ENCODE peak calls at places on chromosomes 12 and 14, in nine cellular contexts. L, C, N, B, J, X, A, U and G are unnamed samples. For H3K27me3, the result is how much of the 10 kb centered on the place peaks cover.

GRCh38 chr12:122793685-122794106 is 19.3 kb downstream of the CCDC62 start:
- DNase-seq in B (peak), U (no peak), N (no peak), L (peak), X (peak), C (peak), A (peak), J (no peak), G (peak)

GRCh38 chr12:1501695-1502440 is 92.5 kb downstream of the FBXL14 start:
- DNase-seq in J (no peak), C (no peak), U (no peak), L (no peak), B (no peak), X (no peak), A (no peak), N (no peak), G (no peak)

GRCh38 chr14:50403433-50403832 is 6.8 kb upstream of the CDKL1 start:
- DNase-seq in U (no peak), N (no peak), C (no peak), B (peak), L (no peak), A (no peak), J (no peak), X (no peak), G (no peak)

GRCh38 chr14:30603402-30603801 is 18.7 kb upstream of the SCFD1 start:
- DNase-seq in X (no peak), J (no peak), C (no peak), B (no peak), N (no peak), L (no peak), A (no peak), U (no peak), G (no peak)

GRCh38 chr14:54669759-54670630 is 103.1 kb downstream of the SAMD4A start:
- DNase-seq in J (no peak), C (peak), A (peak), L (no peak), N (no peak), B (peak), X (no peak), U (no peak), G (peak)

GRCh38 chr12:28742791-28743190 is 406.3 kb upstream of the FAR2 start:
- DNase-seq in B (peak), C (no peak), U (no peak), L (no peak), X (no peak), J (no peak), N (no peak), A (peak), G (no peak)

GRCh38 chr12:56753566-56753965 is 1.4 kb upstream of the PRIM1 start:
- DNase-seq in C (no peak), U (no peak), J (no peak), X (no peak), A (no peak), B (no peak), L (no peak), N (no peak), G (no peak)

GRCh38 chr12:81572411-81572810 is 186.7 kb downstream of the PPFIA2 start:
- DNase-seq in C (no peak), L (no peak), B (no peak), U (no peak), X (no peak), N (no peak), J (no peak), A (no peak), G (no peak)

GRCh38 chr14:75725481-75725880 is 64.4 kb downstream of the TTLL5 start:
- DNase-seq in U (no peak), J (no peak), X (no peak), C (no peak), A (peak), N (peak), L (no peak), B (no peak), G (no peak)

GRCh38 chr12:65634061-65634460 is 190.2 kb upstream of the HMGA2 start:
- DNase-seq in X (no peak), J (no peak), A (no peak), N (no peak), L (no peak), U (no peak), C (no peak), B (no peak), G (no peak)

GRCh38 chr14:20808084-20808483 is 5.4 kb upstream of the RNASE1 start:
- DNase-seq in B (no peak), X (no peak), U (no peak), L (no peak), N (no peak), C (no peak), J (no peak), A (no peak), G (no peak)

GRCh38 chr12:852864-853263 is 96.6 kb downstream of the RAD52 start:
- DNase-seq in X (no peak), U (no peak), J (no peak), N (no peak), L (no peak), B (no peak), C (no peak), A (no peak), G (no peak)

GRCh38 chr12:31922341-31923062 is 36.7 kb upstream of the RESF1 start:
- DNase-seq in J (no peak), X (no peak), U (no peak), B (no peak), A (peak), L (no peak), N (no peak), C (no peak), G (peak)

GRCh38 chr14:34615507-34615906 is 14.4 kb downstream of the SNX6 start:
- DNase-seq in X (no peak), C (no peak), N (no peak), U (no peak), A (no peak), B (no peak), L (no peak), J (peak), G (no peak)

GRCh38 chr12:93061414-93062099 is 132.5 kb upstream of the EEA1 start:
- DNase-seq in L (no peak), J (no peak), U (no peak), X (no peak), B (no peak), A (no peak), N (no peak), C (no peak), G (no peak)

GRCh38 chr14:23575086-23575485 is 3.5 kb downstream of the JPH4 start:
- DNase-seq in C (no peak), L (no peak), U (no peak), J (no peak), N (no peak), A (no peak), X (no peak), B (no peak), G (no peak)

DNA sequence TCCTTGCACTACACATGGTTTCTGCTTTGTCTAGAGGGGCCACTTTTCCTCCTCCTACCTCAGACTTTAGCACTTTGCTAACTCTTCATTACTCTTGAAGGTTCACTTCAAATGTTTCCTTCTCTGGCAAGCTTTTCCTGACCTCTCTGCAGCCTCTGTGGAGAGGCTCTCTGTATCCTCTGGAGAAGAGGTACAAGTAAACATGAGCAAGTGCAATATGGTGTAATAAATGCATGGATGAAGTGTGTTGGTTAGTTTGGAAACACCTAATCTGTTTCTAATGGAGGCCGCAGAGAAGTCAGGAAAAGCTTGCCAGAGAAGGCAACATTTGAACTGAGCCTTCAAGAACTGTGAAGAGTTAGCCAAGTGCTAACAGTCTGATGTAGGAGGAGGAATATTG is 329.3 kb downstream of the GRIN2B start:
- DNase-seq in N (no peak), A (no peak), L (no peak), B (no peak), X (no peak), U (peak), J (no peak), C (no peak), G (no peak)
- H3K27me3 ChIP-seq in N (under half), A (under half), L (under half), B (under half), X (under half), U (under half), J (under half), C (under half), G (under half)

DNA sequence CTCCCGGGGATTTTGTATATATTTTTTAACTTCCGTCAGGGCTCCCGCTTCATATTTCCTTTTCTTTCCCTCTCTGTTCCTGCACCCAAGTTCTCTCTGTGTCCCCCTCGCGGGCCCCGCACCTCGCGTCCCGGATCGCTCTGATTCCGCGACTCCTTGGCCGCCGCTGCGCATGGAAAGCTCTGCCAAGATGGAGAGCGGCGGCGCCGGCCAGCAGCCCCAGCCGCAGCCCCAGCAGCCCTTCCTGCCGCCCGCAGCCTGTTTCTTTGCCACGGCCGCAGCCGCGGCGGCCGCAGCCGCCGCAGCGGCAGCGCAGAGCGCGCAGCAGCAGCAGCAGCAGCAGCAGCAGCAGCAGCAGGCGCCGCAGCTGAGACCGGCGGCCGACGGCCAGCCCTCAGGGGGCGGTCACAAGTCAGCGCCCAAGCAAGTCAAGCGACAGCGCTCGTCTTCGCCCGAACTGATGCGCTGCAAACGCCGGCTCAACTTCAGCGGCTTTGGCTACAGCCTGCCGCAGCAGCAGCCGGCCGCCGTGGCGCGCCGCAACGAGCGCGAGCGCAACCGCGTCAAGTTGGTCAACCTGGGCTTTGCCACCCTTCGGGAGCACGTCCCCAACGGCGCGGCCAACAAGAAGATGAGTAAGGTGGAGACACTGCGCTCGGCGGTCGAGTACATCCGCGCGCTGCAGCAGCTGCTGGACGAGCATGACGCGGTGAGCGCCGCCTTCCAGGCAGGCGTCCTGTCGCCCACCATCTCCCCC is 777 bp downstream of the ASCL1 start:
- DNase-seq in B (peak), C (peak), A (peak), N (no peak), J (no peak), X (no peak), L (no peak), U (no peak), G (peak)
- H3K27me3 ChIP-seq in B (half or more), C (under half), A (under half), N (under half), J (half or more), X (under half), L (under half), U (under half), G (half or more)

GRCh38 chr12:54016051-54016450 is 7.3 kb downstream of the HOXC8 start:
- DNase-seq in U (no peak), N (no peak), X (no peak), L (no peak), J (no peak), A (no peak), C (no peak), B (no peak), G (no peak)
- H3K27me3 ChIP-seq in U (under half), N (under half), X (under half), L (half or more), J (half or more), A (under half), C (under half), B (under half), G (half or more)

GRCh38 chr14:36515896-36516718 is 3.9 kb downstream of the NKX2-1 start:
- DNase-seq in A (peak), J (no peak), L (no peak), U (no peak), C (no peak), B (no peak), X (no peak), N (no peak), G (no peak)

GRCh38 chr14:36513012-36513420 is 7.0 kb downstream of the NKX2-1 start:
- DNase-seq in N (no peak), X (no peak), J (no peak), C (no peak), L (no peak), U (no peak), B (no peak), A (no peak), G (no peak)

GRCh38 chr14:36513451-36514277 is 6.4 kb downstream of the NKX2-1 start:
- DNase-seq in X (no peak), A (no peak), L (no peak), N (no peak), B (no peak), C (no peak), J (peak), U (peak), G (no peak)

GRCh38 chr14:36515105-36515593 is 4.9 kb downstream of the NKX2-1 start:
- DNase-seq in B (no peak), C (no peak), N (no peak), X (no peak), A (no peak), J (no peak), U (no peak), L (no peak), G (no peak)

GRCh38 chr14:36514278-36515104 is 5.5 kb downstream of the NKX2-1 start:
- DNase-seq in U (peak), B (no peak), L (no peak), C (no peak), J (peak), X (no peak), N (no peak), A (peak), G (no peak)
- H3K27me3 ChIP-seq in U (under half), B (half or more), L (under half), C (half or more), J (half or more), X (under half), N (under half), A (half or more), G (half or more)

GRCh38 chr12:131835616-131836171 is 7.5 kb downstream of the MMP17 start:
- DNase-seq in L (no peak), C (no peak), B (no peak), N (no peak), J (no peak), U (no peak), A (no peak), X (no peak), G (no peak)
- H3K27me3 ChIP-seq in L (under half), C (under half), B (under half), N (under half), J (under half), U (under half), A (under half), X (under half), G (under half)

DNA sequence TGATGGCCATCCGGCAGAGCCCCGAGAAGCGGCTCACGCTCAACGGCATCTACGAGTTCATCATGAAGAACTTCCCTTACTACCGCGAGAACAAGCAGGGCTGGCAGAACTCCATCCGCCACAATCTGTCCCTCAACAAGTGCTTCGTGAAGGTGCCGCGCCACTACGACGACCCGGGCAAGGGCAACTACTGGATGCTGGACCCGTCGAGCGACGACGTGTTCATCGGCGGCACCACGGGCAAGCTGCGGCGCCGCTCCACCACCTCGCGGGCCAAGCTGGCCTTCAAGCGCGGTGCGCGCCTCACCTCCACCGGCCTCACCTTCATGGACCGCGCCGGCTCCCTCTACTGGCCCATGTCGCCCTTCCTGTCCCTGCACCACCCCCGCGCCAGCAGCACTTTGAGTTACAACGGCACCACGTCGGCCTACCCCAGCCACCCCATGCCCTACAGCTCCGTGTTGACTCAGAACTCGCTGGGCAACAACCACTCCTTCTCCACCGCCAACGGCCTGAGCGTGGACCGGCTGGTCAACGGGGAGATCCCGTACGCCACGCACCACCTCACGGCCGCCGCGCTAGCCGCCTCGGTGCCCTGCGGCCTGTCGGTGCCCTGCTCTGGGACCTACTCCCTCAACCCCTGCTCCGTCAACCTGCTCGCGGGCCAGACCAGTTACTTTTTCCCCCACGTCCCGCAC is 1.4 kb downstream of the FOXG1 start:
- DNase-seq in N (no peak), X (no peak), C (peak), U (no peak), L (no peak), A (no peak), B (no peak), J (no peak), G (no peak)
- H3K27me3 ChIP-seq in N (under half), X (under half), C (under half), U (under half), L (under half), A (half or more), B (half or more), J (half or more), G (half or more)

GRCh38 chr12:132288516-132289188 is 40.7 kb downstream of the GALNT9 start:
- DNase-seq in X (no peak), L (no peak), N (no peak), C (no peak), A (no peak), J (no peak), B (no peak), U (no peak), G (no peak)

GRCh38 chr12:132290203-132290540 is 39.2 kb downstream of the GALNT9 start:
- DNase-seq in A (no peak), L (no peak), N (no peak), J (no peak), U (no peak), C (no peak), B (no peak), X (no peak), G (no peak)

GRCh38 chr12:132291402-132292175 is 37.8 kb downstream of the GALNT9 start:
- DNase-seq in X (no peak), L (no peak), B (no peak), N (no peak), U (no peak), A (no peak), C (no peak), J (no peak), G (no peak)

GRCh38 chr12:132287391-132288238 is 41.8 kb downstream of the GALNT9 start:
- DNase-seq in X (no peak), L (no peak), J (no peak), B (no peak), C (no peak), A (no peak), N (no peak), U (no peak), G (no peak)

GRCh38 chr12:132289356-132290202 is 39.8 kb downstream of the GALNT9 start:
- DNase-seq in L (no peak), C (peak), A (no peak), X (no peak), U (no peak), J (no peak), B (no peak), N (no peak), G (peak)
- H3K27me3 ChIP-seq in L (under half), C (under half), A (under half), X (under half), U (under half), J (under half), B (half or more), N (under half), G (under half)

GRCh38 chr12:85273411-85274075 is 6.5 kb upstream of the ALX1 start:
- DNase-seq in N (no peak), C (no peak), L (no peak), J (peak), U (no peak), A (no peak), B (no peak), X (no peak), G (peak)

GRCh38 chr12:85278598-85279448 is 1.2 kb upstream of the ALX1 start:
- DNase-seq in A (peak), L (no peak), N (no peak), B (no peak), C (no peak), U (no peak), X (no peak), J (no peak), G (no peak)

GRCh38 chr12:85277900-85278597 is 2.0 kb upstream of the ALX1 start:
- DNase-seq in B (no peak), J (no peak), X (no peak), N (no peak), U (no peak), L (no peak), A (peak), C (no peak), G (no peak)

GRCh38 chr12:85274076-85274415 is 6.0 kb upstream of the ALX1 start:
- DNase-seq in J (no peak), A (no peak), B (no peak), X (no peak), L (no peak), U (no peak), N (no peak), C (no peak), G (no peak)

GRCh38 chr12:85275359-85275758 is 4.7 kb upstream of the ALX1 start:
- DNase-seq in A (no peak), L (no peak), C (no peak), U (no peak), B (peak), J (no peak), N (no peak), X (no peak), G (no peak)
- H3K27me3 ChIP-seq in A (under half), L (under half), C (under half), U (under half), B (under half), J (half or more), N (under half), X (under half), G (half or more)